ENCODE peak calls at places on chromosome 9, in four cellular contexts. N is left ventricle myocardium inferior; D is upper lobe of right lung; P is CD8-positive, alpha-beta memory T cell. F is an unnamed sample.

GRCh38 chr9:114178756-114179450 is 23.6 kb downstream of the COL27A1 start:
- DNase-seq in D (peak; percentile 52), N (peak; percentile 65), P (no peak), F (no peak)

GRCh38 chr9:110933350-110934001 is 104.8 kb downstream of the LPAR1 start:
- DNase-seq in P (no peak), N (no peak), D (no peak), F (no peak)

GRCh38 chr9:114775981-114776380 is 29.9 kb downstream of the TNFSF15 start:
- DNase-seq in N (no peak), D (no peak), P (no peak), F (no peak)

GRCh38 chr9:86667307-86667706 is 280.0 kb downstream of the GAS1 start:
- DNase-seq in D (no peak), N (no peak), P (no peak), F (no peak)

GRCh38 chr9:75148551-75148950 is 60.2 kb downstream of the OSTF1 start:
- DNase-seq in N (no peak), P (no peak), D (no peak), F (no peak)

GRCh38 chr9:115135786-115136185 is 17.8 kb upstream of the TNC start:
- DNase-seq in D (no peak), N (no peak), P (no peak), F (no peak)

GRCh38 chr9:100595391-100596199 is 17.7 kb downstream of the CAVIN4 start:
- DNase-seq in N (no peak), D (no peak), P (no peak), F (peak; percentile 50)

GRCh38 chr9:98465799-98466198 is 210.3 kb upstream of the TBC1D2 start:
- DNase-seq in N (no peak), P (no peak), D (no peak), F (no peak)

GRCh38 chr9:18610956-18611355 is 137.0 kb downstream of the ADAMTSL1 start:
- DNase-seq in N (no peak), D (no peak), P (no peak), F (no peak)

GRCh38 chr9:125160750-125161149 is 17.4 kb upstream of the SCAI start:
- DNase-seq in D (no peak), P (no peak), N (no peak), F (no peak)

GRCh38 chr9:82466616-82467251 is 478.2 kb downstream of the SPATA31D1 start:
- DNase-seq in P (no peak), D (no peak), N (no peak), F (no peak)

GRCh38 chr9:112945620-112946208 is 55.0 kb upstream of the SLC46A2 start:
- DNase-seq in N (no peak), D (no peak), P (no peak), F (no peak)

GRCh38 chr9:131630206-131630831 is 85.0 kb downstream of the PRRT1B start:
- DNase-seq in N (no peak), P (no peak), D (no peak), F (no peak)

GRCh38 chr9:106350777-106351176 is 512.2 kb upstream of the ZNF462 start:
- DNase-seq in P (no peak), N (no peak), D (no peak), F (no peak)

GRCh38 chr9:4939118-4939561 is 45.9 kb upstream of the JAK2 start:
- DNase-seq in P (no peak), N (no peak), D (no peak), F (no peak)

GRCh38 chr9:131635285-131635684 is 90.0 kb downstream of the PRRT1B start:
- DNase-seq in P (peak; percentile 61), N (peak; percentile 77), D (peak; percentile 90), F (peak; percentile 69)

GRCh38 chr9:19486803-19487202 is 78.0 kb downstream of the ACER2 start:
- DNase-seq in D (no peak), P (no peak), N (no peak), F (no peak)

GRCh38 chr9:69027355-69028097 is 8.0 kb upstream of the FXN start:
- DNase-seq in D (no peak), P (peak; percentile 31), N (no peak), F (peak; percentile 69)

GRCh38 chr9:106878943-106879916 is 16.3 kb downstream of the ZNF462 start:
- DNase-seq in N (peak; percentile 74), P (no peak), D (no peak), F (no peak)

DNA sequence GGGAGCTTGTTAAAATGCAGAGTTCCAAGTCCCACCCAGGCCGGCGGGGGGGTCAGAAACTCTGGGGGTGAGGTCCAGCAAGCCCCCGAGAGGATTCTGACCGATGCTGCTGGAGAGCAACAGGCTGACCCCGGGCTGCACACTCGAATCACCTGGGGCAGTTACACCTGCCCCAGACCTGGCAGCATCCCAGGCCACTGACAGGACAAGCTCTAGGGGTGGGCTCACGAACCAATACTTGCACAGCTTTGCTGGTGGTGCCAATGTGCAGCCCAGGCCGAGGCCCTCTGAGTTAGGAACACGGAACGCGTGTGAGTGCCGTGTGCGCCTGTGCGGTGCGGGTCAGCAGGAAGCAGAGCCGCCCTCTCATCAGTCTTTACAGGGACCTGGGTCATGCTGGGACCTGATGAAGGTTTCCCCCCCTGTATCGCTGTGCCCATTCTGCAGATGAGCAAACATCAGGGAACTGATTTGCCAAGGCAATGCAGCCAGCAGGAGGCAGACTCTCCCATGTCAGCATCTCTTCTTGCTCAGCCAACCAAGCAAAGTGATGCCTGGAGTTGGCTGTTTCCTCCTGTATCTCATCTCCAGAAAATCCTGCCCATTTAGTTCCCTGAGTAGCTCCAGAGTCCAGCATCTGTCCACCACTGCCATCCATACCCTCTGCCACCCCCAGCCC is 16.3 kb downstream of the FAM163B start:
- DNase-seq in N (no peak), D (no peak), P (no peak), F (no peak)
- H3K27me3 ChIP-seq in N (peaks cover 61% of the 10 kb centered on the region), D (no peaks in the 10 kb centered on the region), P (no peaks in the 10 kb centered on the region), F (no peaks in the 10 kb centered on the region)

GRCh38 chr9:136326061-136326776 is 1.1 kb upstream of the GPSM1 start:
- DNase-seq in N (no peak), D (no peak), P (no peak), F (no peak)

GRCh38 chr9:136327313-136327971 is at the start of gene GPSM1:
- DNase-seq in D (no peak), N (peak; percentile 70), P (no peak), F (no peak)

GRCh38 chr9:136325354-136325753 is 2.0 kb upstream of the GPSM1 start:
- DNase-seq in N (no peak), P (no peak), D (no peak), F (no peak)

GRCh38 chr9:136328011-136328621 is 777 bp downstream of the GPSM1 start:
- DNase-seq in N (no peak), D (no peak), P (no peak), F (no peak)

DNA sequence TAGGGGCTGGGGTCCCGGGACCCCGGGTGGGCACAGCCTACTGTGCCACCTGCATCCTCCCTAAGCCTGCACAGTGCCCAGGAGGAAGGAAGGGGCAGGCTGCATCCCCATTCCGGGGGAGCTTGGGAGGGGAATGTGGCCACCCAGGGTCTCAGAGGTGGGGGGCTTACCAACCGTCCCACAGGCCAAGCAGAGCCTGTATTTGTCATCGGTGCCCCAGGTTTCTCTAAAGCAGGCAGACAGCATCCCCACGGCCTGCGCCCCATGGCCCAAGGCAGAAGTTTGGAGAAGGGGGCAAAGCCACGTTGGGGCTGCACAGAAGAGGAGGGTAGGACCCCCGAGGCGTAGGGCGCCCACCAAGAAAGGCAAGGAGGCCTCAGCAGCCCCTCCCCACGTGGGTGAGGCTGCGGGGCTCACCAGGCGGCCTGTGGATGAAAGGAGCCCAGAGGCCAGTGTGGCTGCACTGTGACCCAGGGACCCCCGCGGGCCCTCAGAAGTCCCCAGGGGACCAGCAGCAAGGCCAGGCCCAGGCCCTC is 494 bp upstream of the GPSM1 start:
- DNase-seq in D (no peak), P (no peak), N (no peak), F (no peak)
- H3K27ac ChIP-seq in D (peak overlapping the region; percentile 88), P (no peak overlapping the region), N (peak overlapping the region; percentile 81), F (peak overlapping the region; percentile 67)

GRCh38 chr9:32378496-32378895 is 5.9 kb upstream of the ACO1 start:
- DNase-seq in N (no peak), P (no peak), D (no peak), F (no peak)
- H3K4me3 ChIP-seq in N (no peak overlapping the region), P (no peak overlapping the region), D (no peak overlapping the region), F (no peak overlapping the region)

GRCh38 chr9:134265078-134265477 is 61.2 kb upstream of the RXRA start:
- DNase-seq in D (no peak), N (no peak), P (no peak), F (no peak)
- H3K27me3 ChIP-seq in D (no peaks in the 10 kb centered on the region), N (peaks cover 11% of the 10 kb centered on the region), P (no peaks in the 10 kb centered on the region), F (no peaks in the 10 kb centered on the region)

DNA sequence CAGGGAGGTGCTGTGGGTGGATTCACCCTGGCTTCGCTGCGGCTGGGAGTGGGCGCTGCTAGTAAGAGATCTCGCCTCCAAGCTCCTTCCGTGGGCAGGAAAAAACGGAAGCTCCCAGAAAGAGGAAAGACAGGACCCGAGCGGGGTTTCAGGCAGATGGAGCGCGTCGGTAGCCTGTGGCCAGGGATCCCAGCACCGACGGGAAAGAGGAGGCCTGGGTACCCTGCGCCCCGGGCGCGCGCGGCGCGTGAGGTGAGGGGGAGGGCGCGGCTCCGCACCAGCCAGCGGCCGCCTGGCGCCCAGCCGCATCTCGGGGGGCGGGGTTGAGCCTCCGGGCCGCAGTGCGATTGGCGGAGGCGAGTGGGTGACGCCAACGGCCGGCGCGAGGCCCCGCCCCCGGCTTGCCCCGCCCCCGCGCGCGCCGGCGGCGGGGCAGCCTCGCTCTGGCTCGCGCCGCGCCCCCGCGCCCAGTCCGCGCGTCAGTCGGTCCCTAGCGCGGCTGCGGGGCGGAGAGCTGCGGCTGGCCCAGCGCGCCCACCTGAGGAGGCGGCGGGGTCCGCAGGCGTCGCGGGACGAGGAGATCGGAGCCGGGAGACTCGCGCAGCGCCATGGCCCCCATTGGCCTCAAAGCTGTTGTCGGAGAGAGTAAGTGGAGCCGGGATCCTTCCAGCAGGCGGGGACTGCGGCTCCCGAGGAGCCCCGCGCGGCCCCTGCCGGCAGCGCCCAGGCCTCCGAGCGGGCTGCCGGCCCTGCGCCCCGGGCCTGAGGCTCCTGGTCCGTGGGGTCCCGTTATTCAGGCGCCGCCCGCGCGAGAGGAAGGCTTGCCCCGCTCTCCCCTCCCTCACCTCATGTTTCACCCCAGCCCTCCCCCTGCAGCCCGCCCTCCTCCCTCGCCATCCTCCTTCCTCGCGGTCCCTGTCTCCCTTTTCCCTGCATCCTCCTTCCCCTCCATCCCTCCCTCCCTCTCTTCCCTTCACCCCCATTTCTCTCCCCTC is at the start of gene STXBP1:
- DNase-seq in D (peak; percentile 94), N (peak; percentile 92), P (peak; percentile 84), F (peak; percentile 81)
- H3K27ac ChIP-seq in D (peak within 1 kb of the TSS; percentile 79), N (peak within 1 kb of the TSS; percentile 95), P (peak within 1 kb of the TSS; percentile 45), F (peak within 1 kb of the TSS; percentile 75)

DNA sequence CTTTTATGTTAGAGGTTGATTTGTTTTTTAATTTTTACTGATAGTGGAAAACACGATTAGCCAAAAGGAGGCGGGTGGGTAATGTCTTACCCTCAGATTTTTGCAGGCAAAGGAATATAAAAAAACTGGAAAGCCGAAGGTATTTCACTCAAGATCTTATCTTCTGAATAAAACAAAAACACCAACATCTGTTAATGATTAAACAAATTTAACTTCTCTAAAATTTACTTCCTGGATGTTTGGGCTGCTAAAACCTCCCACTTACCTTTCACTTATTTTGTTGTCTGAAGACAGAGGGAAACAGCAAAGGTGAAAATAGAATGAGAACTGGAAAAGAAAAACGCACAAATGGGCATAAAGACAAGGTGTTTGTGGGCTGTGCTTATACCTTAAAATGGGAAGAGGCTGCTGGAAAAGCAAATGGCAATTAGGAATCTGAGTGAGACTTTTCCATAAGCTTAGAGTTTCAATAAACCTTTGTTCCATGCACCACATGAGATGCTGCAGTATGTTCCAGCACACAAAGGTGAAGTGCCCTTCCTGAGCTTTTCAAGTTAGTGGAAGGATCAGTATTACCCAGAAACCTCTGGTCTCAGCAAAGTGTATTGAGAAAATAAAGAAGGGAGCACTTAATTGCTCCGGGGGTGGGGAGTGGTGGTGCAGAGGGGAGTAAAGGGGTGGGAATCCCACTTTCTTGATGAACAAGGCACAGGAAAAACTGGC is 298.3 kb downstream of the BNC2 start:
- DNase-seq in D (no peak), N (no peak), P (no peak), F (no peak)
- H3K4me3 ChIP-seq in D (no peak overlapping the region), N (no peak overlapping the region), P (no peak overlapping the region), F (no peak overlapping the region)

F was measured in Peyer's patch.